ENCODE peak calls at places on chromosome 3, in seven cellular contexts. W, B, Z, I, H, G and O are unnamed samples.
A peak's percentile ranks its signal among the peaks of the same experiment; 100 is the strongest.

GRCh38 chr3:194104041-194104751 is 31.8 kb upstream of the HES1 start:
- DNase-seq in B (no peak), W (no peak), H (peak; percentile 34), G (no peak), I (no peak), Z (no peak), O (no peak)

GRCh38 chr3:122245513-122246174 is 62.2 kb downstream of the CASR start:
- DNase-seq in B (no peak), I (no peak), Z (no peak), H (no peak), G (no peak), W (no peak), O (no peak)

GRCh38 chr3:13484861-13485590 is 4.9 kb downstream of the HDAC11 start:
- DNase-seq in Z (peak; percentile 86), B (peak; percentile 84), I (peak; percentile 80), W (peak; percentile 83), G (no peak), H (peak; percentile 94), O (peak; percentile 92)

GRCh38 chr3:47847256-47847655 is 44.3 kb downstream of the DHX30 start:
- DNase-seq in W (no peak), B (no peak), H (no peak), Z (no peak), G (no peak), I (no peak), O (no peak)

GRCh38 chr3:42693530-42693930 is 8.2 kb downstream of the KLHL40 start:
- DNase-seq in B (no peak), I (no peak), Z (no peak), W (no peak), H (no peak), G (no peak), O (no peak)

GRCh38 chr3:4834403-4834866 is 144.8 kb upstream of the BHLHE40 start:
- DNase-seq in I (no peak), G (no peak), W (no peak), Z (no peak), B (no peak), H (no peak), O (no peak)

GRCh38 chr3:37149246-37149645 is 25.1 kb downstream of the LRRFIP2 start:
- DNase-seq in H (no peak), W (peak; percentile 23), B (peak; percentile 66), Z (no peak), G (no peak), I (no peak), O (no peak)

GRCh38 chr3:161371441-161372320 is at the start of gene SPTSSB:
- DNase-seq in H (peak; percentile 53), B (peak; percentile 35), W (peak; percentile 33), Z (peak; percentile 19), I (peak; percentile 42), G (no peak), O (peak; percentile 68)

GRCh38 chr3:159765025-159765859 is 223.4 kb upstream of the IL12A start:
- DNase-seq in W (peak; percentile 69), B (peak; percentile 71), G (peak; percentile 91), H (peak; percentile 54), I (no peak), Z (peak; percentile 70), O (peak; percentile 64)

GRCh38 chr3:52153389-52154096 is 680 bp downstream of the POC1A start:
- DNase-seq in Z (no peak), H (peak; percentile 67), W (no peak), I (peak; percentile 48), B (no peak), G (no peak), O (no peak)

GRCh38 chr3:125194061-125194848 is 18.3 kb downstream of the SLC12A8 start:
- DNase-seq in I (no peak), G (no peak), B (no peak), H (no peak), W (no peak), Z (no peak), O (no peak)

GRCh38 chr3:123832712-123833397 is 51.3 kb downstream of the MYLK start:
- DNase-seq in G (no peak), I (no peak), W (no peak), Z (no peak), H (no peak), B (no peak), O (no peak)

GRCh38 chr3:30964612-30965011 is 70.2 kb upstream of the GADL1 start:
- DNase-seq in W (no peak), H (no peak), B (no peak), I (no peak), Z (no peak), G (no peak), O (no peak)

GRCh38 chr3:98556164-98557130 is 24.7 kb downstream of the GPR15 start:
- DNase-seq in W (no peak), I (no peak), H (no peak), G (no peak), Z (no peak), B (no peak), O (no peak)

GRCh38 chr3:45236964-45237363 is 10.9 kb upstream of the TMEM158 start:
- DNase-seq in W (no peak), B (no peak), Z (no peak), I (no peak), H (no peak), G (no peak), O (no peak)

GRCh38 chr3:122251428-122251827 is 68.0 kb downstream of the CASR start:
- DNase-seq in Z (no peak), B (no peak), H (no peak), I (no peak), G (no peak), W (no peak), O (no peak)

GRCh38 chr3:169137943-169138342 is 525.6 kb downstream of the MECOM start:
- DNase-seq in B (no peak), Z (no peak), I (no peak), W (no peak), G (no peak), H (no peak), O (no peak)

GRCh38 chr3:129581623-129582022 is 24.9 kb downstream of the PLXND1 start:
- DNase-seq in G (no peak), I (no peak), H (no peak), B (no peak), W (no peak), Z (no peak), O (no peak)

GRCh38 chr3:151976211-151977050 is 103.0 kb downstream of the SUCNR1 start:
- DNase-seq in I (peak; percentile 14), B (no peak), W (no peak), Z (no peak), G (peak; percentile 2), H (no peak), O (no peak)

GRCh38 chr3:178352300-178353021 is 183.8 kb upstream of the KCNMB2 start:
- DNase-seq in H (no peak), B (no peak), I (no peak), Z (no peak), W (no peak), G (no peak), O (no peak)

GRCh38 chr3:6394944-6395343 is 466.0 kb upstream of the GRM7 start:
- DNase-seq in G (no peak), H (no peak), I (no peak), W (no peak), Z (no peak), B (no peak), O (no peak)

GRCh38 chr3:10833855-10834414 is 17.9 kb downstream of the SLC6A11 start:
- DNase-seq in H (no peak), W (no peak), B (no peak), Z (no peak), I (no peak), G (no peak), O (no peak)
- H3K4me1 ChIP-seq in H (no peaks in the 10 kb centered on the region), W (no peaks in the 10 kb centered on the region), B (no peaks in the 10 kb centered on the region), Z (peaks cover 3% of the 10 kb centered on the region), I (no peaks in the 10 kb centered on the region), G (no peaks in the 10 kb centered on the region), O (no peaks in the 10 kb centered on the region)

GRCh38 chr3:22241110-22241509 is 490.1 kb upstream of the ZNF385D start:
- DNase-seq in I (no peak), B (no peak), G (no peak), H (no peak), W (no peak), Z (no peak), O (no peak)
- TF ChIP-seq CTCF in I (no peak), B (no peak), G (no peak), H (no peak), W (no peak), Z (no peak), O (no peak)

DNA sequence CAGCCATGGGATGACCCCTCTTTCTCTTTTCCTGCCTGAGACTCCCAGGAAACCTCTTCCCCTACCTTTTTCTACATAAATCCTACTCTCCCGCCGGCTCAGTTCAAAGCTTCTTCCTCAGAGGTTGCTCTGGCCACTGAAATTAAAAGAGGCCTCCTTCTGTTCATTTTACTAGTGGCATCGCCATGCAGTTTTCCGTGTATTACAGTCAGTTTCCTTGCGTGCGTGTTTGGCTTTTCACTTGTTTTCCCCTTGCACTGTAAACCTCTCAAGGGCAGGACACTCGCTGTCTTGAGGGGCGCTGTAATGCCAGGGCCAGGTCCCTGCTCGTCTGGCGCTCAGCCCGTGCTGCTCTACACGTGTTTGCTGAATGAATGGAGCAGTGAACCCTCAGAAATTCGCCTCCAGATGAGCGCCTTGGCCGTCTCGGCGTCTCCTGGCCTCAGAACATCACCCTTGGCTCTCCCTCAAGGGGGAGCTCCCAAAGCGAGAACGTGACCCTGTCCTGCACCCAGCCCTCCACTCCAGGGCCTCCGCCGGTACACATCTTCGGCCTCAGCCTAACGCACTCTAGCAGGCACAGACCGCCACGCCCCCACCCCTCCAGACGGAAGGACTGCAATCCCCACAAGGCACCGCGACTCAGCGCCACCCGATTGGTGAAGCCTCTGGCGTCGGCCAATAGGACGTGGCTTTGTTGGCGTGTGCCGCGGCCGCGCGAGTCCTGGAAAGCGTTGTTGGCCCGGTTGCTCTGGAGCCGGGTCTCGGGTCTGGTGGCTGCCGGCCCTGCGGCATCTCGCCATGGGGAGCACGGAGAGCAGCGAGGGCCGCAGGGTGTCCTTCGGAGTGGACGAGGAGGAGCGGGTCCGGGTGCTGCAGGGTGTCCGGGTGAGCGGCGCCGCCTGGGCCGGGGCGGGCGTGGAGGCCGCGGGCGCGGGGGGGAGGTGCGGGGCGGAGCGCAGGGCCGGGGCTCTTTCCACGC is at the start of gene CHCHD6:
- DNase-seq in H (peak; percentile 97), I (peak; percentile 93), B (peak; percentile 94), W (peak; percentile 97), G (peak; percentile 87), Z (peak; percentile 94), O (peak; percentile 96)
- H3K4me3 ChIP-seq in H (peak within 1 kb of the TSS; percentile 99), I (peak within 1 kb of the TSS; percentile 89), B (peak within 1 kb of the TSS; percentile 93), W (peak within 1 kb of the TSS; percentile 96), G (peak within 1 kb of the TSS; percentile 82), Z (peak within 1 kb of the TSS; percentile 90), O (peak within 1 kb of the TSS; percentile 89)

DNA sequence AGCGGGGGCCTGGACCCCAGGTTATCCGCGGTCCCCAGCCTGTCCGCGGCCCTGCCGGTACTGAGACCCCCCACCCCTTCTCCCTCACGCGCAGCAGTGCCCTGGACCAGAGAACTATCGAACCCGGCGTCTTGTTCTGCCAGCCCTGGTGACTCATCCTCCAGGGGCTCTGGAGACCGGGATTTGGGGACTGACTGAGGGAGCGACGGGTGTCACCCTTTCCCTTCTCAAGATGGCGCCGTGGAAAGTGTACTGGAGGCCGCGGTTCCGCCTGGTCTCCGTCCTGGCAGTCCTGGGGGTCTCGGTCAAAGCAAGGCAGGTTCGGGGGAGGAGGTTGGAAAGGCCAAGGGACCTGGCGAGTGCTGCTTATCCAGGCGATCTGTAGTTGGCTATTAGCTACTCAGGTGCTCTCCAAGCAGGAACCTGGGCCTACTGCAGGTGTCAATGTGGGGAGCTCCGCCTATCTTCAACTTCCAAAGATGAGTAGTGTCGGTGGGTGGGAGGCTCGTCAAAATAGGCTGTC is 713 bp downstream of the RAB5A start:
- DNase-seq in Z (peak; percentile 36), G (peak; percentile 28), W (no peak), H (peak; percentile 74), I (peak; percentile 42), B (peak; percentile 56), O (peak; percentile 62)
- H3K4me1 ChIP-seq in Z (peaks cover 63% of the 10 kb centered on the region), G (peaks cover 19% of the 10 kb centered on the region), W (peaks cover 42% of the 10 kb centered on the region), H (peaks cover 5% of the 10 kb centered on the region), I (peaks cover 29% of the 10 kb centered on the region), B (peaks cover 17% of the 10 kb centered on the region), O (no peaks in the 10 kb centered on the region)